ENCODE peak calls at places on chromosomes 1 and 21, in nine cellular contexts. L is lung microvascular endothelial cell; P is stimulated activated CD4-positive, alpha-beta T cell treated with anti-CD3 and anti-CD28 coated beads, TNF-alpha, amount 100 ng/mL, for 1 hour; K is omental fat pad; G is tibial artery; R is T-helper 22 cell; T is cardiac muscle cell; C is heart right ventricle; Q is cerebellar cortex. H is an unnamed sample.

GRCh38 chr1:6731905-6732304 is 30.3 kb upstream of the DNAJC11 start:
- DNase-seq in L (no peak), P (no peak), K (no peak), G (no peak), R (no peak), T (no peak), C (no peak), Q (no peak), H (no peak)

GRCh38 chr21:43361127-43361492 is 65.8 kb downstream of the SIK1 start:
- DNase-seq in L (no peak), P (no peak), K (no peak), G (no peak), R (no peak), T (no peak), C (peak; percentile 67), Q (no peak), H (no peak)

GRCh38 chr1:155859881-155860841 is 794 bp downstream of the SYT11 start:
- DNase-seq in L (peak; percentile 76), P (peak; percentile 8), K (peak; percentile 30), G (peak; percentile 77), R (peak; percentile 52), T (peak; percentile 89), C (peak; percentile 94), Q (peak; percentile 81), H (no peak)

GRCh38 chr1:17289756-17290155 is 18.2 kb upstream of the PADI4 start:
- DNase-seq in L (no peak), P (no peak), K (no peak), G (no peak), R (no peak), T (peak; percentile 25), C (no peak), Q (no peak), H (no peak)

GRCh38 chr1:243254233-243254926 is 701 bp downstream of the CEP170 start:
- DNase-seq in L (peak; percentile 64), P (peak; percentile 41), K (no peak), G (peak; percentile 70), R (peak; percentile 54), T (peak; percentile 73), C (peak; percentile 74), Q (peak; percentile 63), H (peak; percentile 81)

GRCh38 chr1:230773396-230774033 is 26.3 kb downstream of the CAPN9 start:
- DNase-seq in L (no peak), P (no peak), K (no peak), G (no peak), R (no peak), T (no peak), C (no peak), Q (no peak), H (no peak)

GRCh38 chr1:90710579-90711536 is 6.2 kb downstream of the BARHL2 start:
- DNase-seq in L (no peak), P (no peak), K (no peak), G (no peak), R (no peak), T (no peak), C (no peak), Q (peak; percentile 34), H (no peak)

GRCh38 chr1:155322953-155323728 is 2.4 kb downstream of the RUSC1 start:
- DNase-seq in L (peak; percentile 88), P (peak; percentile 92), K (peak; percentile 76), G (peak; percentile 94), R (peak; percentile 60), T (peak; percentile 98), C (peak; percentile 92), Q (peak; percentile 91), H (peak; percentile 87)

GRCh38 chr1:245154429-245155185 is at the start of gene KIF26B:
- DNase-seq in L (peak; percentile 56), P (peak; percentile 20), K (no peak), G (no peak), R (no peak), T (peak; percentile 77), C (peak; percentile 25), Q (peak; percentile 73), H (peak; percentile 76)

GRCh38 chr1:117147856-117148588 is 26.5 kb upstream of the TRIM45 start:
- DNase-seq in L (no peak), P (no peak), K (no peak), G (no peak), R (no peak), T (peak; percentile 64), C (no peak), Q (no peak), H (peak; percentile 23)

GRCh38 chr1:10494418-10494753 is 19.6 kb downstream of the PEX14 start:
- DNase-seq in L (no peak), P (no peak), K (no peak), G (no peak), R (no peak), T (no peak), C (no peak), Q (no peak), H (no peak)

GRCh38 chr1:65813956-65814355 is 21.3 kb downstream of the PDE4B start:
- DNase-seq in L (no peak), P (no peak), K (no peak), G (no peak), R (no peak), T (no peak), C (no peak), Q (peak; percentile 98), H (no peak)

GRCh38 chr1:42152119-42152518 is 1.1 kb upstream of the GUCA2B start:
- DNase-seq in L (no peak), P (no peak), K (no peak), G (no peak), R (no peak), T (no peak), C (peak; percentile 31), Q (no peak), H (peak; percentile 32)

GRCh38 chr1:96968582-96969378 is 247.2 kb downstream of the PTBP2 start:
- DNase-seq in L (no peak), P (no peak), K (no peak), G (no peak), R (no peak), T (peak; percentile 64), C (no peak), Q (no peak), H (no peak)

GRCh38 chr21:43719748-43720538 is 1.0 kb downstream of the PDXK start:
- DNase-seq in L (peak; percentile 24), P (no peak), K (no peak), G (no peak), R (no peak), T (no peak), C (no peak), Q (no peak), H (no peak)

GRCh38 chr1:160558679-160559078 is 20.6 kb downstream of the CD84 start:
- DNase-seq in L (no peak), P (no peak), K (no peak), G (no peak), R (no peak), T (no peak), C (no peak), Q (no peak), H (no peak)

H was measured in SW480.